ENCODE peak calls at places on chromosomes 2 and 18, in nine cellular contexts. One of them, this sample, is unnamed.
A peak's percentile ranks its signal among the peaks of the same experiment; 100 is the strongest.

GRCh38 chr2:238238766-238239551 is 879 bp downstream of the HES6 start:
- DNase-seq in mammary epithelial cell: no peak
- DNase-seq in heart left ventricle: peak; percentile 69
- DNase-seq in astrocyte of the spinal cord: no peak
- DNase-seq in cardiac muscle cell: no peak
- DNase-seq in AG04450: no peak
- DNase-seq in fibroblast of the aortic adventitia: no peak
- DNase-seq in foreskin fibroblast: peak; percentile 26
- DNase-seq in heart right ventricle: peak; percentile 36
- DNase-seq in this sample: no peak

GRCh38 chr18:36217348-36217747 is 30.1 kb downstream of the MOCOS start:
- DNase-seq in mammary epithelial cell: no peak
- DNase-seq in heart left ventricle: no peak
- DNase-seq in astrocyte of the spinal cord: no peak
- DNase-seq in cardiac muscle cell: no peak
- DNase-seq in AG04450: no peak
- DNase-seq in fibroblast of the aortic adventitia: no peak
- DNase-seq in foreskin fibroblast: no peak
- DNase-seq in heart right ventricle: no peak
- DNase-seq in this sample: no peak

GRCh38 chr18:8084160-8084559 is 517.0 kb downstream of the PTPRM start:
- DNase-seq in mammary epithelial cell: peak; percentile 46
- DNase-seq in heart left ventricle: peak; percentile 51
- DNase-seq in astrocyte of the spinal cord: peak; percentile 60
- DNase-seq in cardiac muscle cell: peak; percentile 69
- DNase-seq in AG04450: peak; percentile 6
- DNase-seq in fibroblast of the aortic adventitia: peak; percentile 48
- DNase-seq in foreskin fibroblast: peak; percentile 60
- DNase-seq in heart right ventricle: peak; percentile 19
- DNase-seq in this sample: no peak

GRCh38 chr2:36456227-36456788 is 100.7 kb downstream of the CRIM1 start:
- DNase-seq in mammary epithelial cell: peak; percentile 63
- DNase-seq in heart left ventricle: peak; percentile 80
- DNase-seq in astrocyte of the spinal cord: peak; percentile 70
- DNase-seq in cardiac muscle cell: peak; percentile 23
- DNase-seq in AG04450: no peak
- DNase-seq in fibroblast of the aortic adventitia: peak; percentile 81
- DNase-seq in foreskin fibroblast: peak; percentile 89
- DNase-seq in heart right ventricle: peak; percentile 78
- DNase-seq in this sample: no peak

GRCh38 chr2:23905155-23905554 is 21.8 kb downstream of the ATAD2B start:
- DNase-seq in mammary epithelial cell: peak; percentile 34
- DNase-seq in heart left ventricle: no peak
- DNase-seq in astrocyte of the spinal cord: peak; percentile 53
- DNase-seq in cardiac muscle cell: no peak
- DNase-seq in AG04450: no peak
- DNase-seq in fibroblast of the aortic adventitia: peak; percentile 4
- DNase-seq in foreskin fibroblast: peak; percentile 8
- DNase-seq in heart right ventricle: no peak
- DNase-seq in this sample: no peak

GRCh38 chr18:37420315-37420880 is 145.2 kb downstream of the CELF4 start:
- DNase-seq in mammary epithelial cell: peak; percentile 12
- DNase-seq in heart left ventricle: no peak
- DNase-seq in astrocyte of the spinal cord: no peak
- DNase-seq in cardiac muscle cell: no peak
- DNase-seq in AG04450: no peak
- DNase-seq in fibroblast of the aortic adventitia: no peak
- DNase-seq in foreskin fibroblast: no peak
- DNase-seq in heart right ventricle: no peak
- DNase-seq in this sample: peak; percentile 27

GRCh38 chr2:8211384-8211783 is 470.5 kb upstream of the ID2 start:
- DNase-seq in mammary epithelial cell: no peak
- DNase-seq in heart left ventricle: no peak
- DNase-seq in astrocyte of the spinal cord: no peak
- DNase-seq in cardiac muscle cell: no peak
- DNase-seq in AG04450: no peak
- DNase-seq in fibroblast of the aortic adventitia: no peak
- DNase-seq in foreskin fibroblast: no peak
- DNase-seq in heart right ventricle: no peak
- DNase-seq in this sample: no peak

GRCh38 chr18:61597321-61597720 is 264.1 kb downstream of the CDH20 start:
- DNase-seq in mammary epithelial cell: no peak
- DNase-seq in heart left ventricle: no peak
- DNase-seq in astrocyte of the spinal cord: no peak
- DNase-seq in cardiac muscle cell: no peak
- DNase-seq in AG04450: no peak
- DNase-seq in fibroblast of the aortic adventitia: no peak
- DNase-seq in foreskin fibroblast: no peak
- DNase-seq in heart right ventricle: no peak
- DNase-seq in this sample: no peak

GRCh38 chr18:48934708-48935432 is 15.9 kb downstream of the SMAD7 start:
- DNase-seq in mammary epithelial cell: no peak
- DNase-seq in heart left ventricle: peak; percentile 84
- DNase-seq in astrocyte of the spinal cord: no peak
- DNase-seq in cardiac muscle cell: peak; percentile 58
- DNase-seq in AG04450: no peak
- DNase-seq in fibroblast of the aortic adventitia: peak; percentile 61
- DNase-seq in foreskin fibroblast: no peak
- DNase-seq in heart right ventricle: peak; percentile 73
- DNase-seq in this sample: no peak

GRCh38 chr2:217289153-217289908 is 429.5 kb upstream of the TNP1 start:
- DNase-seq in mammary epithelial cell: no peak
- DNase-seq in heart left ventricle: no peak
- DNase-seq in astrocyte of the spinal cord: no peak
- DNase-seq in cardiac muscle cell: peak; percentile 28
- DNase-seq in AG04450: no peak
- DNase-seq in fibroblast of the aortic adventitia: peak; percentile 61
- DNase-seq in foreskin fibroblast: peak; percentile 41
- DNase-seq in heart right ventricle: no peak
- DNase-seq in this sample: no peak

GRCh38 chr18:13260114-13260926 is 41.8 kb downstream of the LDLRAD4 start:
- DNase-seq in mammary epithelial cell: no peak
- DNase-seq in heart left ventricle: peak; percentile 45
- DNase-seq in astrocyte of the spinal cord: no peak
- DNase-seq in cardiac muscle cell: no peak
- DNase-seq in AG04450: no peak
- DNase-seq in fibroblast of the aortic adventitia: no peak
- DNase-seq in foreskin fibroblast: no peak
- DNase-seq in heart right ventricle: no peak
- DNase-seq in this sample: no peak

GRCh38 chr2:36485521-36485920 is 112.4 kb downstream of the FEZ2 start:
- DNase-seq in mammary epithelial cell: peak; percentile 42
- DNase-seq in heart left ventricle: no peak
- DNase-seq in astrocyte of the spinal cord: peak; percentile 84
- DNase-seq in cardiac muscle cell: no peak
- DNase-seq in AG04450: peak; percentile 73
- DNase-seq in fibroblast of the aortic adventitia: peak; percentile 96
- DNase-seq in foreskin fibroblast: peak; percentile 96
- DNase-seq in heart right ventricle: no peak
- DNase-seq in this sample: peak; percentile 52

GRCh38 chr2:65465124-65465523 is 32.7 kb upstream of the SPRED2 start:
- DNase-seq in mammary epithelial cell: no peak
- DNase-seq in heart left ventricle: no peak
- DNase-seq in astrocyte of the spinal cord: no peak
- DNase-seq in cardiac muscle cell: no peak
- DNase-seq in AG04450: no peak
- DNase-seq in fibroblast of the aortic adventitia: peak; percentile 21
- DNase-seq in foreskin fibroblast: peak; percentile 38
- DNase-seq in heart right ventricle: no peak
- DNase-seq in this sample: no peak

GRCh38 chr2:216279459-216279858 is 92.8 kb downstream of the MARCHF4 start:
- DNase-seq in mammary epithelial cell: no peak
- DNase-seq in heart left ventricle: no peak
- DNase-seq in astrocyte of the spinal cord: no peak
- DNase-seq in cardiac muscle cell: no peak
- DNase-seq in AG04450: no peak
- DNase-seq in fibroblast of the aortic adventitia: peak; percentile 87
- DNase-seq in foreskin fibroblast: peak; percentile 76
- DNase-seq in heart right ventricle: no peak
- DNase-seq in this sample: no peak

GRCh38 chr2:60556441-60556997 is 3.1 kb upstream of the BCL11A start:
- DNase-seq in mammary epithelial cell: no peak
- DNase-seq in heart left ventricle: no peak
- DNase-seq in astrocyte of the spinal cord: no peak
- DNase-seq in cardiac muscle cell: no peak
- DNase-seq in AG04450: no peak
- DNase-seq in fibroblast of the aortic adventitia: no peak
- DNase-seq in foreskin fibroblast: no peak
- DNase-seq in heart right ventricle: no peak
- DNase-seq in this sample: no peak

GRCh38 chr18:50662177-50662576 is 102.3 kb downstream of the MAPK4 start:
- DNase-seq in mammary epithelial cell: peak; percentile 5
- DNase-seq in heart left ventricle: no peak
- DNase-seq in astrocyte of the spinal cord: no peak
- DNase-seq in cardiac muscle cell: no peak
- DNase-seq in AG04450: no peak
- DNase-seq in fibroblast of the aortic adventitia: peak; percentile 1
- DNase-seq in foreskin fibroblast: peak; percentile 20
- DNase-seq in heart right ventricle: no peak
- DNase-seq in this sample: no peak

GRCh38 chr2:101717041-101717817 is 19.7 kb downstream of the MAP4K4 start:
- DNase-seq in mammary epithelial cell: no peak
- DNase-seq in heart left ventricle: no peak
- DNase-seq in astrocyte of the spinal cord: no peak
- DNase-seq in cardiac muscle cell: no peak
- DNase-seq in AG04450: no peak
- DNase-seq in fibroblast of the aortic adventitia: no peak
- DNase-seq in foreskin fibroblast: no peak
- DNase-seq in heart right ventricle: no peak
- DNase-seq in this sample: no peak

GRCh38 chr18:24227976-24228660 is 89.3 kb downstream of the CABYR start:
- DNase-seq in mammary epithelial cell: peak; percentile 57
- DNase-seq in heart left ventricle: no peak
- DNase-seq in astrocyte of the spinal cord: peak; percentile 83
- DNase-seq in cardiac muscle cell: no peak
- DNase-seq in AG04450: peak; percentile 20
- DNase-seq in fibroblast of the aortic adventitia: no peak
- DNase-seq in foreskin fibroblast: peak; percentile 87
- DNase-seq in heart right ventricle: no peak
- DNase-seq in this sample: no peak

GRCh38 chr2:22487036-22487435 is 897.9 kb upstream of the KLHL29 start:
- DNase-seq in mammary epithelial cell: no peak
- DNase-seq in heart left ventricle: no peak
- DNase-seq in astrocyte of the spinal cord: no peak
- DNase-seq in cardiac muscle cell: no peak
- DNase-seq in AG04450: no peak
- DNase-seq in fibroblast of the aortic adventitia: no peak
- DNase-seq in foreskin fibroblast: no peak
- DNase-seq in heart right ventricle: no peak
- DNase-seq in this sample: no peak
- TF ChIP-seq CTCF in mammary epithelial cell: no peak
- TF ChIP-seq CTCF in heart left ventricle: no peak
- TF ChIP-seq CTCF in astrocyte of the spinal cord: no peak
- TF ChIP-seq CTCF in cardiac muscle cell: no peak
- TF ChIP-seq CTCF in AG04450: no peak
- TF ChIP-seq CTCF in fibroblast of the aortic adventitia: no peak
- TF ChIP-seq CTCF in foreskin fibroblast: no peak
- TF ChIP-seq CTCF in heart right ventricle: no peak
- TF ChIP-seq CTCF in this sample: no peak

GRCh38 chr2:17542471-17542870 is 2.0 kb downstream of the VSNL1 start:
- DNase-seq in mammary epithelial cell: peak; percentile 20
- DNase-seq in heart left ventricle: no peak
- DNase-seq in astrocyte of the spinal cord: no peak
- DNase-seq in cardiac muscle cell: no peak
- DNase-seq in AG04450: no peak
- DNase-seq in fibroblast of the aortic adventitia: no peak
- DNase-seq in foreskin fibroblast: no peak
- DNase-seq in heart right ventricle: no peak
- DNase-seq in this sample: no peak

GRCh38 chr2:17540813-17541513 is 467 bp downstream of the VSNL1 start:
- DNase-seq in mammary epithelial cell: no peak
- DNase-seq in heart left ventricle: no peak
- DNase-seq in astrocyte of the spinal cord: no peak
- DNase-seq in cardiac muscle cell: no peak
- DNase-seq in AG04450: no peak
- DNase-seq in fibroblast of the aortic adventitia: no peak
- DNase-seq in foreskin fibroblast: peak; percentile 4
- DNase-seq in heart right ventricle: no peak
- DNase-seq in this sample: no peak

GRCh38 chr2:17539993-17540812 is at the start of gene VSNL1:
- DNase-seq in mammary epithelial cell: peak; percentile 94
- DNase-seq in heart left ventricle: peak; percentile 85
- DNase-seq in astrocyte of the spinal cord: peak; percentile 94
- DNase-seq in cardiac muscle cell: peak; percentile 96
- DNase-seq in AG04450: peak; percentile 75
- DNase-seq in fibroblast of the aortic adventitia: peak; percentile 77
- DNase-seq in foreskin fibroblast: peak; percentile 92
- DNase-seq in heart right ventricle: peak; percentile 80
- DNase-seq in this sample: peak; percentile 20

GRCh38 chr2:17543131-17543660 is 2.7 kb downstream of the VSNL1 start:
- DNase-seq in mammary epithelial cell: peak; percentile 29
- DNase-seq in heart left ventricle: no peak
- DNase-seq in astrocyte of the spinal cord: no peak
- DNase-seq in cardiac muscle cell: no peak
- DNase-seq in AG04450: no peak
- DNase-seq in fibroblast of the aortic adventitia: no peak
- DNase-seq in foreskin fibroblast: no peak
- DNase-seq in heart right ventricle: no peak
- DNase-seq in this sample: no peak

DNA sequence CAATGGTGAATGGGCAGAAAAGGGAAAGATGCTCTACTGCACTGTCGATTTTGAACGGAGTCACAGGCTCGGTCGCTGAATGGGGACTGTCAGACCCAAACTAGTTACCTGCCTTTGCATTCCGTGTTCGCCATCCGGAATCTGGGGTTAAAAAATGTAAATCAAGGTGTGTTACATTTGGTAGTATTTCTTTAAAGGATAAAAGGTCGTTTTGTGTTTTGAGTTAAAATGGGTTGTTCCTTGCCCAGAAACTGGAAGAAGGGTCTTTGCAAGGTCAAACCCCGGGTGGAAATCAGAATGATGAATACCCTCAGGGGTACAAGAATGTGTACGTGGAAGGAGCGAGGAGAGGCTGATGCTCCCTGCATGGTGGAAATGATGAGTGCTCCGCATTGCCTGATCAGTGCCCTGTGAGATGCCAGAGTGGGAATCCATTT is 1.0 kb downstream of the VSNL1 start:
- DNase-seq in mammary epithelial cell: peak; percentile 19
- DNase-seq in heart left ventricle: no peak
- DNase-seq in astrocyte of the spinal cord: no peak
- DNase-seq in cardiac muscle cell: no peak
- DNase-seq in AG04450: no peak
- DNase-seq in fibroblast of the aortic adventitia: no peak
- DNase-seq in foreskin fibroblast: no peak
- DNase-seq in heart right ventricle: no peak
- DNase-seq in this sample: no peak
- H3K4me3 ChIP-seq in mammary epithelial cell: peak overlapping the region; percentile 76
- H3K4me3 ChIP-seq in heart left ventricle: peak overlapping the region; percentile 58
- H3K4me3 ChIP-seq in astrocyte of the spinal cord: peak overlapping the region; percentile 63
- H3K4me3 ChIP-seq in cardiac muscle cell: peak overlapping the region; percentile 38
- H3K4me3 ChIP-seq in AG04450: peak overlapping the region; percentile 65
- H3K4me3 ChIP-seq in fibroblast of the aortic adventitia: peak overlapping the region; percentile 63
- H3K4me3 ChIP-seq in foreskin fibroblast: peak overlapping the region; percentile 44
- H3K4me3 ChIP-seq in heart right ventricle: peak overlapping the region; percentile 55
- H3K4me3 ChIP-seq in this sample: peak overlapping the region; percentile 56

GRCh38 chr2:10447300-10448207 is 573 bp downstream of the ODC1 start:
- DNase-seq in mammary epithelial cell: peak; percentile 42
- DNase-seq in heart left ventricle: no peak
- DNase-seq in astrocyte of the spinal cord: peak; percentile 44
- DNase-seq in cardiac muscle cell: peak; percentile 55
- DNase-seq in AG04450: no peak
- DNase-seq in fibroblast of the aortic adventitia: peak; percentile 44
- DNase-seq in foreskin fibroblast: peak; percentile 59
- DNase-seq in heart right ventricle: no peak
- DNase-seq in this sample: no peak
- TF ChIP-seq CTCF in mammary epithelial cell: no peak
- TF ChIP-seq CTCF in heart left ventricle: no peak
- TF ChIP-seq CTCF in astrocyte of the spinal cord: no peak
- TF ChIP-seq CTCF in cardiac muscle cell: no peak
- TF ChIP-seq CTCF in AG04450: peak; percentile 5
- TF ChIP-seq CTCF in fibroblast of the aortic adventitia: no peak
- TF ChIP-seq CTCF in foreskin fibroblast: no peak
- TF ChIP-seq CTCF in heart right ventricle: no peak
- TF ChIP-seq CTCF in this sample: peak; percentile 11

GRCh38 chr18:32468147-32468845 is 2.4 kb downstream of the GAREM1 start:
- DNase-seq in mammary epithelial cell: peak; percentile 6
- DNase-seq in heart left ventricle: no peak
- DNase-seq in astrocyte of the spinal cord: no peak
- DNase-seq in cardiac muscle cell: no peak
- DNase-seq in AG04450: no peak
- DNase-seq in fibroblast of the aortic adventitia: peak; percentile 1
- DNase-seq in foreskin fibroblast: no peak
- DNase-seq in heart right ventricle: no peak
- DNase-seq in this sample: no peak
- H3K4me3 ChIP-seq in mammary epithelial cell: peak overlapping the region; percentile 22
- H3K4me3 ChIP-seq in heart left ventricle: peak overlapping the region; percentile 73
- H3K4me3 ChIP-seq in astrocyte of the spinal cord: peak overlapping the region; percentile 20
- H3K4me3 ChIP-seq in cardiac muscle cell: peak overlapping the region; percentile 100
- H3K4me3 ChIP-seq in AG04450: no peak overlapping the region
- H3K4me3 ChIP-seq in fibroblast of the aortic adventitia: peak overlapping the region; percentile 81
- H3K4me3 ChIP-seq in foreskin fibroblast: no peak overlapping the region
- H3K4me3 ChIP-seq in heart right ventricle: peak overlapping the region; percentile 69
- H3K4me3 ChIP-seq in this sample: peak overlapping the region; percentile 74

This sample was measured in epithelial cell of proximal tubule.